ENCODE peak calls at places on chromosomes 7 and 10, in eight cellular contexts. F, X, B, M, T, A, O and W are unnamed samples.

GRCh38 chr7:99531354-99531765 is 20.6 kb downstream of the FAM200A start:
- DNase-seq in A (no peak), F (no peak), M (no peak), O (no peak), X (no peak), T (no peak), B (peak), W (no peak)

GRCh38 chr7:156420496-156420895 is 220.1 kb upstream of the RNF32 start:
- DNase-seq in X (no peak), T (no peak), F (no peak), A (no peak), M (no peak), O (no peak), B (no peak), W (no peak)

GRCh38 chr7:77783111-77783510 is 15.1 kb downstream of the TMEM60 start:
- DNase-seq in T (no peak), B (no peak), A (no peak), X (no peak), O (no peak), M (no peak), F (no peak), W (no peak)

GRCh38 chr10:133098426-133099124 is 10.9 kb downstream of the ADGRA1 start:
- DNase-seq in T (no peak), A (no peak), B (no peak), O (no peak), X (no peak), M (no peak), F (no peak), W (no peak)

GRCh38 chr10:34280599-34281374 is 534.3 kb downstream of the PARD3 start:
- DNase-seq in A (no peak), O (no peak), M (peak), T (no peak), F (peak), X (peak), B (no peak), W (peak)

GRCh38 chr7:84568786-84569185 is 374.2 kb upstream of the SEMA3A start:
- DNase-seq in X (no peak), T (no peak), O (no peak), F (peak), M (no peak), B (no peak), A (no peak), W (no peak)

GRCh38 chr10:79938728-79939380 is 10.1 kb downstream of the SFTPD start:
- DNase-seq in M (no peak), F (no peak), A (no peak), B (no peak), X (no peak), O (peak), T (peak), W (no peak)

GRCh38 chr10:129342385-129342784 is 124.7 kb upstream of the MGMT start:
- DNase-seq in X (no peak), O (no peak), F (no peak), B (no peak), M (no peak), A (no peak), T (no peak), W (no peak)

GRCh38 chr10:34821587-34822585 is 6.8 kb upstream of the PARD3 start:
- DNase-seq in M (no peak), B (no peak), A (no peak), X (no peak), O (no peak), T (no peak), F (no peak), W (no peak)

GRCh38 chr7:77738871-77739270 is 42.6 kb downstream of the RSBN1L start:
- DNase-seq in T (no peak), X (no peak), O (no peak), A (peak), B (peak), F (peak), M (no peak), W (peak)

GRCh38 chr7:80039255-80039884 is 95.3 kb upstream of the GNAI1 start:
- DNase-seq in T (no peak), X (no peak), F (no peak), A (no peak), O (no peak), M (no peak), B (peak), W (peak)

GRCh38 chr7:129502708-129503685 is 666 bp downstream of the SMKR1 start:
- DNase-seq in X (peak), F (no peak), A (peak), B (peak), O (peak), M (peak), T (no peak), W (no peak)

GRCh38 chr10:4883079-4883739 is 57.2 kb downstream of the AKR1E2 start:
- DNase-seq in B (no peak), X (no peak), M (peak), O (no peak), F (no peak), A (no peak), T (no peak), W (peak)

GRCh38 chr7:108417144-108417543 is 39.1 kb downstream of the NRCAM start:
- DNase-seq in M (no peak), B (no peak), X (no peak), F (no peak), T (no peak), O (no peak), A (no peak), W (no peak)

GRCh38 chr10:77801474-77802238 is 124.9 kb downstream of the DLG5 start:
- DNase-seq in A (no peak), O (no peak), B (no peak), M (peak), X (no peak), T (no peak), F (peak), W (peak)

GRCh38 chr7:150323682-150324365 is 479 bp upstream of the ACTR3C start:
- DNase-seq in A (no peak), F (no peak), M (peak), B (peak), X (no peak), T (no peak), O (no peak), W (no peak)

GRCh38 chr7:157476201-157476600 is 139.4 kb downstream of the DNAJB6 start:
- DNase-seq in O (peak), F (no peak), A (no peak), B (no peak), M (no peak), X (no peak), T (peak), W (no peak)

GRCh38 chr10:132182591-132182990 is 4.2 kb upstream of the DPYSL4 start:
- DNase-seq in X (no peak), M (no peak), O (no peak), A (no peak), B (no peak), T (no peak), F (no peak), W (no peak)

GRCh38 chr7:37826825-37827224 is 21.6 kb upstream of the NME8 start:
- DNase-seq in A (no peak), M (no peak), F (no peak), T (no peak), X (no peak), B (no peak), O (no peak), W (no peak)

GRCh38 chr7:66304536-66304935 is 99.4 kb downstream of the TPST1 start:
- DNase-seq in B (no peak), A (no peak), O (no peak), T (no peak), X (no peak), M (no peak), F (no peak), W (no peak)

GRCh38 chr10:88243847-88244730 is 339.0 kb downstream of the RNLS start:
- DNase-seq in B (no peak), M (no peak), F (no peak), X (no peak), O (no peak), T (peak), A (peak), W (no peak)

GRCh38 chr7:101308245-101309085 is 13.1 kb downstream of the IFT22 start:
- DNase-seq in X (peak), T (no peak), B (peak), M (peak), A (peak), O (no peak), F (no peak), W (peak)

GRCh38 chr10:10665750-10666149 is 351.9 kb upstream of the CELF2 start:
- DNase-seq in F (no peak), A (no peak), O (no peak), B (no peak), T (peak), X (no peak), M (no peak), W (no peak)

GRCh38 chr7:137006293-137006692 is 137.8 kb downstream of the CHRM2 start:
- DNase-seq in M (no peak), T (no peak), B (peak), A (no peak), O (no peak), X (no peak), F (peak), W (peak)

GRCh38 chr7:26990268-26990667 is 105.5 kb downstream of the HOXA1 start:
- DNase-seq in M (peak), X (no peak), B (no peak), F (no peak), T (no peak), O (no peak), A (no peak), W (no peak)

GRCh38 chr7:25028370-25028971 is 48.5 kb upstream of the OSBPL3 start:
- DNase-seq in O (no peak), F (peak), M (peak), A (peak), B (peak), T (no peak), X (no peak), W (peak)

GRCh38 chr7:613442-614140 is 93.9 kb upstream of the PDGFA start:
- DNase-seq in M (no peak), X (no peak), O (no peak), T (peak), A (no peak), B (no peak), F (no peak), W (no peak)

GRCh38 chr10:72257051-72257892 is 16.5 kb upstream of the DDIT4 start:
- DNase-seq in X (peak), T (no peak), F (no peak), B (no peak), A (no peak), M (no peak), O (no peak), W (peak)